ENCODE peak calls at places on chromosome 12, in five cellular contexts. X is psoas muscle, M is NCI-H1417, Z is B cell, U is NCI-H82. Q is an unnamed sample.

GRCh38 chr12:129716825-129717224 is 187.0 kb downstream of the TMEM132D start:
- DNase-seq in U (no peak), Z (no peak), X (no peak), M (no peak), Q (no peak)

GRCh38 chr12:21330682-21331253 is 3.9 kb downstream of the SLCO1A2 start:
- DNase-seq in X (no peak), M (peak), U (peak), Z (no peak), Q (no peak)

GRCh38 chr12:115323223-115323905 is 639.4 kb upstream of the TBX3 start:
- DNase-seq in U (no peak), X (no peak), Z (no peak), M (no peak), Q (no peak)

GRCh38 chr12:25852792-25853191 is 105.7 kb upstream of the RASSF8 start:
- DNase-seq in X (no peak), U (no peak), Z (no peak), M (no peak), Q (no peak)

GRCh38 chr12:95131589-95132335 is 58.3 kb upstream of the NR2C1 start:
- DNase-seq in M (no peak), Z (no peak), U (no peak), X (no peak), Q (no peak)

GRCh38 chr12:59403259-59403932 is 192.4 kb upstream of the SLC16A7 start:
- DNase-seq in M (peak), X (no peak), U (peak), Z (peak), Q (peak)

GRCh38 chr12:98814254-98814653 is 169.2 kb downstream of the APAF1 start:
- DNase-seq in Z (no peak), X (no peak), U (no peak), M (no peak), Q (no peak)

GRCh38 chr12:57523706-57524614 is 1.3 kb downstream of the MBD6 start:
- DNase-seq in Z (no peak), M (no peak), U (peak), X (no peak), Q (no peak)

GRCh38 chr12:4280351-4281163 is 7.0 kb downstream of the CCND2 start:
- DNase-seq in Z (no peak), U (no peak), X (no peak), M (no peak), Q (no peak)

GRCh38 chr12:26823391-26823790 is 9.6 kb downstream of the ITPR2 start:
- DNase-seq in M (no peak), Z (no peak), X (no peak), U (no peak), Q (no peak)

GRCh38 chr12:54596526-54596946 is 8.1 kb upstream of the PPP1R1A start:
- DNase-seq in Z (peak), U (peak), M (peak), X (peak), Q (peak)

GRCh38 chr12:11958216-11959091 is 112.3 kb upstream of the BCL2L14 start:
- DNase-seq in X (no peak), Z (no peak), U (no peak), M (no peak), Q (no peak)

GRCh38 chr12:90124289-90124688 is 415.7 kb upstream of the ATP2B1 start:
- DNase-seq in Z (no peak), M (no peak), X (no peak), U (no peak), Q (no peak)

GRCh38 chr12:68514807-68515411 is 95.8 kb upstream of the RAP1B start:
- DNase-seq in Z (no peak), U (no peak), M (no peak), X (no peak), Q (no peak)

GRCh38 chr12:119005832-119006360 is 24.6 kb downstream of the SRRM4 start:
- DNase-seq in U (peak), X (no peak), Z (no peak), M (no peak), Q (no peak)

GRCh38 chr12:44852483-44852882 is 23.6 kb downstream of the NELL2 start:
- DNase-seq in Z (no peak), X (no peak), M (no peak), U (no peak), Q (no peak)

GRCh38 chr12:109963743-109964429 is 32.3 kb downstream of the GIT2 start:
- DNase-seq in Z (no peak), X (peak), M (no peak), U (no peak), Q (no peak)

GRCh38 chr12:53508534-53509199 is 1.4 kb upstream of the NPFF start:
- DNase-seq in M (peak), U (peak), Z (peak), X (peak), Q (peak)

GRCh38 chr12:120241561-120242274 is 23.8 kb downstream of the PXN start:
- DNase-seq in M (no peak), X (no peak), U (no peak), Z (no peak), Q (no peak)

GRCh38 chr12:124814741-124815613 is 48.7 kb downstream of the SCARB1 start:
- DNase-seq in Z (no peak), U (peak), M (no peak), X (no peak), Q (peak)

GRCh38 chr12:26818636-26819035 is 14.4 kb downstream of the ITPR2 start:
- DNase-seq in U (no peak), M (no peak), X (no peak), Z (no peak), Q (no peak)

GRCh38 chr12:127984386-127985055 is 282.4 kb upstream of the TMEM132C start:
- DNase-seq in M (no peak), Z (no peak), X (no peak), U (no peak), Q (no peak)

GRCh38 chr12:7346571-7347225 is 42.8 kb downstream of the ACSM4 start:
- DNase-seq in X (no peak), M (no peak), U (no peak), Z (no peak), Q (no peak)

GRCh38 chr12:32457251-32458025 is 58.1 kb downstream of the FGD4 start:
- DNase-seq in Z (no peak), X (no peak), U (no peak), M (no peak), Q (no peak)

GRCh38 chr12:101108130-101108529 is 101.9 kb downstream of the SLC5A8 start:
- DNase-seq in Z (no peak), U (peak), X (no peak), M (no peak), Q (no peak)

GRCh38 chr12:52316701-52317100 is 4.5 kb downstream of the KRT83 start:
- DNase-seq in X (no peak), Z (no peak), U (no peak), M (no peak), Q (no peak)

GRCh38 chr12:124577986-124578385 is 10.6 kb upstream of the NCOR2 start:
- DNase-seq in U (no peak), M (peak), X (no peak), Z (no peak), Q (no peak)

GRCh38 chr12:1881936-1882335 is 36.5 kb downstream of the CACNA2D4 start:
- DNase-seq in X (no peak), M (no peak), Z (no peak), U (no peak), Q (no peak)

GRCh38 chr12:26195641-26196423 is 459 bp downstream of the SSPN start:
- DNase-seq in U (peak), M (no peak), X (peak), Z (no peak), Q (peak)

GRCh38 chr12:96153131-96153724 is 40.9 kb upstream of the ELK3 start:
- DNase-seq in X (no peak), M (no peak), Z (no peak), U (no peak), Q (no peak)

GRCh38 chr12:12403264-12404248 is 46.7 kb downstream of the BORCS5 start:
- DNase-seq in M (no peak), Z (no peak), X (no peak), U (no peak), Q (no peak)

GRCh38 chr12:107891967-107892366 is 117.5 kb downstream of the ASCL4 start:
- DNase-seq in Z (no peak), X (no peak), M (peak), U (peak), Q (no peak)

GRCh38 chr12:23631991-23632390 is 317.5 kb downstream of the SOX5 start:
- DNase-seq in X (no peak), U (no peak), Z (no peak), M (no peak), Q (no peak)

GRCh38 chr12:125140918-125141573 is 75.8 kb downstream of the AACS start:
- DNase-seq in M (no peak), X (no peak), Z (no peak), U (no peak), Q (no peak)

GRCh38 chr12:124497039-124497438 is 70.4 kb downstream of the NCOR2 start:
- DNase-seq in X (peak), U (no peak), Z (no peak), M (no peak), Q (no peak)

GRCh38 chr12:18872770-18873169 is 134.9 kb downstream of the CAPZA3 start:
- DNase-seq in M (no peak), X (no peak), Z (no peak), U (no peak), Q (no peak)